ENCODE peak calls at places on chromosome 15, in ten cellular contexts. X is H7, D is HuH-7, O is ascending aorta, Q is T-helper 17 cell, R is colonic mucosa, M is activated T-helper 1 cell treated with Interleukin-2 at 50 U/mL for 16 hours, W is iPS-NIHi11, I is left lung, B is Right ventricle myocardium inferior. T is an unnamed sample.

GRCh38 chr15:35522061-35522460 is 23.9 kb downstream of the DPH6 start:
- DNase-seq in B (no peak), W (peak), Q (no peak), M (no peak), R (no peak), D (no peak), X (no peak), I (no peak), O (no peak), T (no peak)

GRCh38 chr15:31758126-31758525 is 272.2 kb upstream of the CHRNA7 start:
- DNase-seq in W (no peak), D (no peak), R (peak), M (no peak), B (peak), I (no peak), X (no peak), Q (no peak), O (no peak), T (peak)

GRCh38 chr15:28975766-28976179 is 90.0 kb downstream of the APBA2 start:
- DNase-seq in D (peak), X (peak), O (no peak), I (no peak), B (no peak), R (peak), W (peak), M (peak), Q (no peak), T (peak)

GRCh38 chr15:76147906-76148553 is 88.2 kb downstream of the TMEM266 start:
- DNase-seq in Q (peak), M (peak), X (peak), I (no peak), B (no peak), R (peak), W (peak), D (peak), O (no peak), T (peak)

GRCh38 chr15:61441901-61442300 is 212.8 kb upstream of the RORA start:
- DNase-seq in B (no peak), W (no peak), X (no peak), M (no peak), I (no peak), Q (no peak), R (no peak), D (no peak), O (no peak), T (no peak)

GRCh38 chr15:31516459-31516858 is 189.8 kb downstream of the KLF13 start:
- DNase-seq in B (no peak), O (no peak), X (no peak), Q (no peak), D (no peak), M (no peak), I (no peak), W (no peak), R (no peak), T (no peak)

GRCh38 chr15:73686781-73687256 is 2.6 kb downstream of the CD276 start:
- DNase-seq in R (no peak), M (no peak), X (no peak), I (no peak), D (no peak), W (no peak), Q (no peak), O (no peak), B (no peak), T (no peak)

GRCh38 chr15:78329625-78330024 is 10.5 kb upstream of the CRABP1 start:
- DNase-seq in O (no peak), W (no peak), I (no peak), M (no peak), Q (no peak), X (no peak), B (no peak), R (no peak), D (no peak), T (no peak)

GRCh38 chr15:66901336-66902100 is 163.9 kb upstream of the SMAD3 start:
- DNase-seq in Q (no peak), R (no peak), D (no peak), I (no peak), W (no peak), O (no peak), B (no peak), M (no peak), X (no peak), T (no peak)

GRCh38 chr15:63502843-63503738 is 1.3 kb upstream of the USP3 start:
- DNase-seq in D (peak), O (peak), I (peak), W (peak), X (peak), B (peak), R (peak), Q (peak), M (peak), T (peak)